ENCODE peak calls at places on chromosomes 6 and 20, in nine cellular contexts. H is astrocyte of the spinal cord, Q is epithelial cell of esophagus, G is esophagus squamous epithelium, V is hepatocyte, S is GM10248, M is cardiac muscle cell, X is esophagus muscularis mucosa, Z is HFFc6. F is an unnamed sample.

GRCh38 chr20:5118220-5119142 is 1.3 kb downstream of the PCNA start:
- DNase-seq in S (no peak), H (no peak), X (no peak), G (no peak), M (no peak), V (no peak), Q (no peak), Z (no peak), F (no peak)

GRCh38 chr6:105714846-105715245 is 312.0 kb upstream of the PREP start:
- DNase-seq in Q (peak; percentile 69), S (no peak), X (no peak), Z (no peak), G (no peak), M (no peak), V (no peak), H (no peak), F (no peak)

GRCh38 chr20:2749951-2750342 is 50.5 kb downstream of the CPXM1 start:
- DNase-seq in H (no peak), Z (no peak), G (no peak), V (no peak), X (no peak), S (no peak), M (no peak), Q (no peak), F (no peak)

GRCh38 chr6:116008470-116009229 is 52.0 kb downstream of the FRK start:
- DNase-seq in X (no peak), Z (peak; percentile 70), G (no peak), Q (peak; percentile 50), M (peak; percentile 70), H (peak; percentile 90), S (no peak), V (no peak), F (no peak)

GRCh38 chr6:17483391-17484016 is 90.1 kb downstream of the CAP2 start:
- DNase-seq in X (peak; percentile 74), Q (no peak), V (no peak), G (no peak), Z (no peak), H (no peak), M (no peak), S (no peak), F (no peak)

GRCh38 chr6:139965393-139965792 is 590.9 kb upstream of the CITED2 start:
- DNase-seq in X (no peak), M (peak; percentile 63), Q (no peak), Z (no peak), S (no peak), G (no peak), V (no peak), H (peak; percentile 46), F (no peak)

GRCh38 chr6:44704240-44705150 is 317.0 kb downstream of the CDC5L start:
- DNase-seq in G (no peak), S (peak; percentile 43), Q (no peak), M (no peak), Z (no peak), H (no peak), X (peak; percentile 37), V (no peak), F (no peak)

GRCh38 chr6:32267035-32267434 is 43.2 kb upstream of the NOTCH4 start:
- DNase-seq in S (no peak), Z (no peak), H (no peak), G (no peak), V (no peak), M (no peak), X (no peak), Q (no peak), F (no peak)

GRCh38 chr6:116840091-116840490 is 11.2 kb upstream of the GPRC6A start:
- DNase-seq in H (peak; percentile 31), M (peak; percentile 6), X (no peak), G (no peak), V (no peak), Z (peak; percentile 39), S (no peak), Q (peak; percentile 15), F (no peak)

GRCh38 chr20:19628570-19629134 is 129.4 kb upstream of the RIN2 start:
- DNase-seq in M (peak; percentile 80), V (peak; percentile 84), H (peak; percentile 64), S (peak; percentile 69), X (no peak), Q (peak; percentile 85), G (no peak), Z (peak; percentile 65), F (peak; percentile 79)

GRCh38 chr6:162973975-162974374 is 246.2 kb downstream of the PACRG start:
- DNase-seq in Q (no peak), S (no peak), M (no peak), X (no peak), H (no peak), V (no peak), Z (no peak), G (no peak), F (no peak)

GRCh38 chr20:59153355-59153681 is 10.3 kb upstream of the ZNF831 start:
- DNase-seq in X (no peak), Z (no peak), H (no peak), S (no peak), G (no peak), Q (no peak), V (no peak), M (no peak), F (no peak)

DNA sequence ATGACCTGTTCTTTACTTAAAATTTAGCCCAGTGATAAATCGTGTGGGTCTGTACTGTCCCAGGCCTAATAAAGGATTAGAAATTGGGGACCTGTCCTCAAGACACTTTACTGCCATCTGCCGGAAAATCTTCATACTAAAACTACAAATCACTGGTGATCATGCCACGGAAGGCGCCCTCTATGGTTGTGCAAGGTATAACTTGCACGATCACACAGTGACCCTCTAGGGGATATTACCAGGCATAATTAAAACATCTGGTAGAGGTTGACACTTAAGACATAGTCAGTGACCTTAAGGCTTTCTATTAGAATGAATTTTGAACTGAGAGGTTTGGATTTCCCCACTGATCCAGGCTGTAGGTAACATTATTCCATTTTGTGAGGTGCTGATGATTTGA is 172.6 kb downstream of the BMP2 start:
- DNase-seq in S (no peak), M (peak; percentile 18), X (peak; percentile 87), Q (peak; percentile 69), G (no peak), V (peak; percentile 29), Z (no peak), H (no peak), F (no peak)
- TF ChIP-seq CTCF in S (no peak), M (peak; percentile 15), X (no peak), Q (peak; percentile 78), G (peak; percentile 19), V (peak; percentile 45), Z (no peak), H (peak; percentile 25), F (peak; percentile 45)

GRCh38 chr20:11833825-11834224 is 83.9 kb upstream of the BTBD3 start:
- DNase-seq in H (no peak), Z (no peak), Q (no peak), G (no peak), V (no peak), M (no peak), X (no peak), S (no peak), F (no peak)

GRCh38 chr20:11832397-11832796 is 85.3 kb upstream of the BTBD3 start:
- DNase-seq in V (no peak), Q (no peak), Z (no peak), S (no peak), X (no peak), H (no peak), G (no peak), M (no peak), F (no peak)

GRCh38 chr20:11843289-11843688 is 74.4 kb upstream of the BTBD3 start:
- DNase-seq in V (no peak), H (no peak), S (no peak), Q (no peak), M (no peak), G (no peak), Z (no peak), X (no peak), F (no peak)

GRCh38 chr20:11841972-11842461 is 75.7 kb upstream of the BTBD3 start:
- DNase-seq in G (no peak), Q (no peak), H (no peak), V (no peak), Z (no peak), S (no peak), X (no peak), M (no peak), F (no peak)

GRCh38 chr20:11838076-11838636 is 79.5 kb upstream of the BTBD3 start:
- DNase-seq in Q (peak; percentile 25), Z (no peak), M (no peak), G (no peak), X (no peak), H (no peak), V (no peak), S (no peak), F (no peak)
- TF ChIP-seq CTCF in Q (peak; percentile 20), Z (no peak), M (no peak), G (no peak), X (no peak), H (no peak), V (no peak), S (no peak), F (peak; percentile 24)

DNA sequence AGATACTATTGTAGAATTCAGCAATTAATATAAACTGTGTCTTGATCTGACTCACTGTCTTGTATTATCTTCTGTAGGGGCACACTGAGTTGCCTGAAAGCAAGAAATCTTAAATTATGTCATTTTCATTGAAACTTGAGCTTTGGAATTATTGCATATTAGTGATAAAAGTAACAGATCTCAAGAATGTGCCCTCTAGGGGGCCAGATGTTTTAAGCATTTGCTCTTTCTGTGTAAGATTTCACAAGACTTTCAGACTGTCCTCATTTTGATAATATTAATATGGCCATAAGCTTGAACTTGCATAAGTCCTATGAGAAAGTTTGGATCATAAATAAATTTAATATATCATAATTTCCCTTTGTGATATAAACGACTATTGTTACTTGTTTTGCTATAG is 55.5 kb upstream of the MYO6 start:
- DNase-seq in G (no peak), V (no peak), H (peak; percentile 26), M (peak; percentile 73), X (no peak), Q (no peak), Z (no peak), S (no peak), F (no peak)
- TF ChIP-seq CTCF in G (no peak), V (peak; percentile 14), H (peak; percentile 23), M (peak; percentile 39), X (no peak), Q (no peak), Z (peak; percentile 63), S (no peak), F (no peak)

GRCh38 chr20:16005612-16006493 is 567.4 kb downstream of the KIF16B start:
- DNase-seq in Q (no peak), H (no peak), V (no peak), S (no peak), M (no peak), Z (no peak), G (no peak), X (no peak), F (no peak)

GRCh38 chr20:16011519-16011918 is 561.7 kb downstream of the KIF16B start:
- DNase-seq in V (no peak), X (no peak), Q (no peak), H (no peak), G (no peak), S (no peak), Z (no peak), M (no peak), F (no peak)

GRCh38 chr20:16011061-16011460 is 562.2 kb downstream of the KIF16B start:
- DNase-seq in X (no peak), G (no peak), V (no peak), Z (no peak), Q (no peak), S (no peak), M (no peak), H (no peak), F (no peak)

GRCh38 chr20:16007164-16007563 is 566.1 kb downstream of the KIF16B start:
- DNase-seq in S (peak; percentile 29), G (no peak), Z (no peak), X (no peak), V (no peak), Q (no peak), M (no peak), H (no peak), F (peak; percentile 15)

GRCh38 chr20:16007978-16008377 is 565.3 kb downstream of the KIF16B start:
- DNase-seq in H (no peak), Z (no peak), S (no peak), X (no peak), M (no peak), Q (peak; percentile 2), V (no peak), G (no peak), F (no peak)
- TF ChIP-seq CTCF in H (no peak), Z (no peak), S (no peak), X (no peak), M (no peak), Q (no peak), V (no peak), G (no peak), F (no peak)